ENCODE peak calls at places on chromosome 5, in six cellular contexts. One of them, this sample, is unnamed.

GRCh38 chr5:10227396-10227795 is 22.3 kb downstream of the ATPSCKMT start:
- DNase-seq in tibial artery: no peak
- DNase-seq in HepG2: no peak
- DNase-seq in PC-3: peak; percentile 44
- DNase-seq in A673: no peak
- DNase-seq in left ventricle myocardium inferior: no peak
- DNase-seq in this sample: peak; percentile 32

GRCh38 chr5:6476313-6476661 is 27.6 kb downstream of the UBE2QL1 start:
- DNase-seq in A673: no peak
- DNase-seq in tibial artery: no peak
- DNase-seq in PC-3: no peak
- DNase-seq in left ventricle myocardium inferior: no peak
- DNase-seq in HepG2: no peak
- DNase-seq in this sample: no peak

GRCh38 chr5:157167219-157167621 is 1.2 kb upstream of the GARIN3 start:
- DNase-seq in PC-3: no peak
- DNase-seq in tibial artery: no peak
- DNase-seq in A673: no peak
- DNase-seq in HepG2: no peak
- DNase-seq in left ventricle myocardium inferior: no peak
- DNase-seq in this sample: no peak

GRCh38 chr5:32707394-32707997 is 3.6 kb upstream of the NPR3 start:
- DNase-seq in tibial artery: no peak
- DNase-seq in A673: peak; percentile 60
- DNase-seq in left ventricle myocardium inferior: no peak
- DNase-seq in HepG2: peak; percentile 27
- DNase-seq in PC-3: peak; percentile 68
- DNase-seq in this sample: no peak

GRCh38 chr5:16660982-16661381 is 44.2 kb upstream of the RETREG1 start:
- DNase-seq in PC-3: no peak
- DNase-seq in HepG2: no peak
- DNase-seq in A673: no peak
- DNase-seq in left ventricle myocardium inferior: no peak
- DNase-seq in tibial artery: no peak
- DNase-seq in this sample: no peak

GRCh38 chr5:80904533-80905187 is 55.5 kb upstream of the RASGRF2 start:
- DNase-seq in A673: no peak
- DNase-seq in left ventricle myocardium inferior: no peak
- DNase-seq in tibial artery: peak; percentile 22
- DNase-seq in PC-3: no peak
- DNase-seq in HepG2: no peak
- DNase-seq in this sample: no peak

GRCh38 chr5:35229076-35230042 is 928 bp downstream of the PRLR start:
- DNase-seq in HepG2: peak; percentile 58
- DNase-seq in tibial artery: no peak
- DNase-seq in left ventricle myocardium inferior: no peak
- DNase-seq in A673: no peak
- DNase-seq in PC-3: peak; percentile 61
- DNase-seq in this sample: no peak

GRCh38 chr5:1497795-1498622 is 25.8 kb downstream of the LPCAT1 start:
- DNase-seq in HepG2: no peak
- DNase-seq in PC-3: no peak
- DNase-seq in A673: no peak
- DNase-seq in left ventricle myocardium inferior: peak; percentile 37
- DNase-seq in tibial artery: no peak
- DNase-seq in this sample: no peak

GRCh38 chr5:81517462-81517861 is 123.5 kb upstream of the ACOT12 start:
- DNase-seq in HepG2: no peak
- DNase-seq in tibial artery: no peak
- DNase-seq in PC-3: no peak
- DNase-seq in A673: no peak
- DNase-seq in left ventricle myocardium inferior: no peak
- DNase-seq in this sample: no peak

GRCh38 chr5:158754018-158754514 is 345.6 kb downstream of the EBF1 start:
- DNase-seq in PC-3: peak; percentile 78
- DNase-seq in left ventricle myocardium inferior: no peak
- DNase-seq in A673: no peak
- DNase-seq in HepG2: no peak
- DNase-seq in tibial artery: no peak
- DNase-seq in this sample: no peak

GRCh38 chr5:178094345-178094744 is 19.0 kb upstream of the N4BP3 start:
- DNase-seq in PC-3: no peak
- DNase-seq in HepG2: no peak
- DNase-seq in tibial artery: no peak
- DNase-seq in left ventricle myocardium inferior: no peak
- DNase-seq in A673: no peak
- DNase-seq in this sample: no peak

GRCh38 chr5:308672-309271 is 12.7 kb upstream of the AHRR start:
- DNase-seq in PC-3: peak; percentile 83
- DNase-seq in tibial artery: no peak
- DNase-seq in A673: peak; percentile 32
- DNase-seq in left ventricle myocardium inferior: no peak
- DNase-seq in HepG2: no peak
- DNase-seq in this sample: no peak

GRCh38 chr5:159616967-159617366 is 286.7 kb upstream of the IL12B start:
- DNase-seq in A673: no peak
- DNase-seq in tibial artery: no peak
- DNase-seq in left ventricle myocardium inferior: no peak
- DNase-seq in PC-3: peak; percentile 51
- DNase-seq in HepG2: no peak
- DNase-seq in this sample: no peak

GRCh38 chr5:65307088-65307487 is 174.6 kb downstream of the ADAMTS6 start:
- DNase-seq in left ventricle myocardium inferior: no peak
- DNase-seq in PC-3: no peak
- DNase-seq in tibial artery: no peak
- DNase-seq in A673: no peak
- DNase-seq in HepG2: no peak
- DNase-seq in this sample: no peak

GRCh38 chr5:133569347-133569746 is 43.0 kb downstream of the FSTL4 start:
- DNase-seq in A673: no peak
- DNase-seq in left ventricle myocardium inferior: no peak
- DNase-seq in tibial artery: no peak
- DNase-seq in HepG2: no peak
- DNase-seq in PC-3: peak; percentile 29
- DNase-seq in this sample: no peak

GRCh38 chr5:167442922-167443321 is 848.5 kb upstream of the WWC1 start:
- DNase-seq in A673: no peak
- DNase-seq in tibial artery: no peak
- DNase-seq in PC-3: no peak
- DNase-seq in left ventricle myocardium inferior: no peak
- DNase-seq in HepG2: no peak
- DNase-seq in this sample: no peak

GRCh38 chr5:30279237-30279636 is 914.2 kb upstream of the CDH6 start:
- DNase-seq in tibial artery: no peak
- DNase-seq in PC-3: peak; percentile 81
- DNase-seq in A673: no peak
- DNase-seq in left ventricle myocardium inferior: no peak
- DNase-seq in HepG2: no peak
- DNase-seq in this sample: no peak

GRCh38 chr5:1330847-1331831 is 13.8 kb downstream of the CLPTM1L start:
- DNase-seq in PC-3: no peak
- DNase-seq in left ventricle myocardium inferior: no peak
- DNase-seq in tibial artery: no peak
- DNase-seq in A673: no peak
- DNase-seq in HepG2: no peak
- DNase-seq in this sample: no peak

GRCh38 chr5:157976429-157976828 is 117.5 kb upstream of the CLINT1 start:
- DNase-seq in PC-3: peak; percentile 80
- DNase-seq in A673: no peak
- DNase-seq in HepG2: no peak
- DNase-seq in left ventricle myocardium inferior: no peak
- DNase-seq in tibial artery: no peak
- DNase-seq in this sample: no peak

GRCh38 chr5:15425802-15426201 is 74.2 kb upstream of the FBXL7 start:
- DNase-seq in tibial artery: no peak
- DNase-seq in HepG2: no peak
- DNase-seq in A673: no peak
- DNase-seq in PC-3: no peak
- DNase-seq in left ventricle myocardium inferior: no peak
- DNase-seq in this sample: no peak

GRCh38 chr5:32964246-32964645 is 253.1 kb downstream of the NPR3 start:
- DNase-seq in tibial artery: no peak
- DNase-seq in PC-3: no peak
- DNase-seq in HepG2: no peak
- DNase-seq in left ventricle myocardium inferior: no peak
- DNase-seq in A673: peak; percentile 45
- DNase-seq in this sample: no peak

GRCh38 chr5:85428426-85428934 is 1043.8 kb upstream of the EDIL3 start:
- DNase-seq in HepG2: no peak
- DNase-seq in tibial artery: no peak
- DNase-seq in left ventricle myocardium inferior: no peak
- DNase-seq in A673: no peak
- DNase-seq in PC-3: peak; percentile 55
- DNase-seq in this sample: no peak

GRCh38 chr5:124941051-124942049 is 194.9 kb upstream of the ZNF608 start:
- DNase-seq in left ventricle myocardium inferior: no peak
- DNase-seq in HepG2: no peak
- DNase-seq in PC-3: no peak
- DNase-seq in A673: no peak
- DNase-seq in tibial artery: no peak
- DNase-seq in this sample: no peak

GRCh38 chr5:167861134-167861930 is 430.1 kb upstream of the WWC1 start:
- DNase-seq in left ventricle myocardium inferior: no peak
- DNase-seq in A673: peak; percentile 42
- DNase-seq in PC-3: peak; percentile 34
- DNase-seq in tibial artery: no peak
- DNase-seq in HepG2: no peak
- DNase-seq in this sample: no peak

GRCh38 chr5:53358794-53359193 is 121.6 kb upstream of the FST start:
- DNase-seq in left ventricle myocardium inferior: no peak
- DNase-seq in A673: no peak
- DNase-seq in HepG2: peak; percentile 38
- DNase-seq in tibial artery: no peak
- DNase-seq in PC-3: no peak
- DNase-seq in this sample: no peak

GRCh38 chr5:10457682-10458574 is 16.2 kb downstream of the ROPN1L start:
- DNase-seq in A673: no peak
- DNase-seq in tibial artery: no peak
- DNase-seq in PC-3: peak; percentile 64
- DNase-seq in HepG2: no peak
- DNase-seq in left ventricle myocardium inferior: peak; percentile 34
- DNase-seq in this sample: no peak

GRCh38 chr5:66796306-66797292 is 200.4 kb downstream of the MAST4 start:
- DNase-seq in PC-3: peak; percentile 1
- DNase-seq in A673: peak; percentile 4
- DNase-seq in HepG2: no peak
- DNase-seq in left ventricle myocardium inferior: no peak
- DNase-seq in tibial artery: no peak
- DNase-seq in this sample: no peak

GRCh38 chr5:56481147-56481997 is 248.2 kb upstream of the ANKRD55 start:
- DNase-seq in HepG2: peak; percentile 35
- DNase-seq in tibial artery: peak; percentile 29
- DNase-seq in left ventricle myocardium inferior: peak; percentile 61
- DNase-seq in A673: no peak
- DNase-seq in PC-3: peak; percentile 1
- DNase-seq in this sample: no peak
- TF ChIP-seq CTCF in HepG2: peak; percentile 58
- TF ChIP-seq CTCF in tibial artery: peak; percentile 8
- TF ChIP-seq CTCF in left ventricle myocardium inferior: peak; percentile 46
- TF ChIP-seq CTCF in A673: peak; percentile 40
- TF ChIP-seq CTCF in PC-3: peak; percentile 32
- TF ChIP-seq CTCF in this sample: peak; percentile 62

GRCh38 chr5:59685131-59685530 is 208.4 kb downstream of the PDE4D start:
- DNase-seq in A673: no peak
- DNase-seq in left ventricle myocardium inferior: no peak
- DNase-seq in tibial artery: no peak
- DNase-seq in HepG2: no peak
- DNase-seq in PC-3: no peak
- DNase-seq in this sample: no peak

GRCh38 chr5:59682542-59682941 is 211.0 kb downstream of the PDE4D start:
- DNase-seq in tibial artery: no peak
- DNase-seq in left ventricle myocardium inferior: no peak
- DNase-seq in A673: no peak
- DNase-seq in PC-3: no peak
- DNase-seq in HepG2: no peak
- DNase-seq in this sample: no peak

GRCh38 chr5:59683311-59683710 is 210.2 kb downstream of the PDE4D start:
- DNase-seq in tibial artery: no peak
- DNase-seq in A673: no peak
- DNase-seq in PC-3: no peak
- DNase-seq in HepG2: no peak
- DNase-seq in left ventricle myocardium inferior: no peak
- DNase-seq in this sample: no peak

GRCh38 chr5:59684388-59685003 is 209.0 kb downstream of the PDE4D start:
- DNase-seq in A673: no peak
- DNase-seq in HepG2: no peak
- DNase-seq in tibial artery: no peak
- DNase-seq in left ventricle myocardium inferior: no peak
- DNase-seq in PC-3: no peak
- DNase-seq in this sample: no peak

GRCh38 chr5:59685806-59686205 is 207.7 kb downstream of the PDE4D start:
- DNase-seq in HepG2: no peak
- DNase-seq in tibial artery: no peak
- DNase-seq in left ventricle myocardium inferior: no peak
- DNase-seq in A673: no peak
- DNase-seq in PC-3: no peak
- DNase-seq in this sample: no peak
- TF ChIP-seq CTCF in HepG2: no peak
- TF ChIP-seq CTCF in tibial artery: no peak
- TF ChIP-seq CTCF in left ventricle myocardium inferior: no peak
- TF ChIP-seq CTCF in A673: no peak
- TF ChIP-seq CTCF in PC-3: no peak
- TF ChIP-seq CTCF in this sample: no peak

GRCh38 chr5:155772009-155772662 is 554.8 kb upstream of the SGCD start:
- DNase-seq in left ventricle myocardium inferior: no peak
- DNase-seq in PC-3: no peak
- DNase-seq in A673: no peak
- DNase-seq in tibial artery: no peak
- DNase-seq in HepG2: no peak
- DNase-seq in this sample: no peak
- TF ChIP-seq CTCF in left ventricle myocardium inferior: no peak
- TF ChIP-seq CTCF in PC-3: no peak
- TF ChIP-seq CTCF in A673: no peak
- TF ChIP-seq CTCF in tibial artery: no peak
- TF ChIP-seq CTCF in HepG2: no peak
- TF ChIP-seq CTCF in this sample: no peak

GRCh38 chr5:71732011-71732410 is 12.9 kb downstream of the CARTPT start:
- DNase-seq in left ventricle myocardium inferior: no peak
- DNase-seq in tibial artery: no peak
- DNase-seq in HepG2: no peak
- DNase-seq in PC-3: no peak
- DNase-seq in A673: no peak
- DNase-seq in this sample: no peak

GRCh38 chr5:71737931-71738539 is 19.0 kb downstream of the CARTPT start:
- DNase-seq in left ventricle myocardium inferior: no peak
- DNase-seq in tibial artery: no peak
- DNase-seq in PC-3: no peak
- DNase-seq in A673: no peak
- DNase-seq in HepG2: no peak
- DNase-seq in this sample: no peak

GRCh38 chr5:71738962-71739361 is 19.9 kb downstream of the CARTPT start:
- DNase-seq in PC-3: no peak
- DNase-seq in left ventricle myocardium inferior: no peak
- DNase-seq in HepG2: no peak
- DNase-seq in A673: no peak
- DNase-seq in tibial artery: no peak
- DNase-seq in this sample: no peak

GRCh38 chr5:71731015-71731414 is 11.9 kb downstream of the CARTPT start:
- DNase-seq in HepG2: no peak
- DNase-seq in tibial artery: no peak
- DNase-seq in PC-3: no peak
- DNase-seq in A673: no peak
- DNase-seq in left ventricle myocardium inferior: no peak
- DNase-seq in this sample: no peak

GRCh38 chr5:71734141-71734540 is 15.1 kb downstream of the CARTPT start:
- DNase-seq in tibial artery: no peak
- DNase-seq in A673: no peak
- DNase-seq in left ventricle myocardium inferior: no peak
- DNase-seq in PC-3: no peak
- DNase-seq in HepG2: no peak
- DNase-seq in this sample: no peak
- TF ChIP-seq CTCF in tibial artery: no peak
- TF ChIP-seq CTCF in A673: no peak
- TF ChIP-seq CTCF in left ventricle myocardium inferior: no peak
- TF ChIP-seq CTCF in PC-3: no peak
- TF ChIP-seq CTCF in HepG2: no peak
- TF ChIP-seq CTCF in this sample: no peak

This sample was measured in osteocyte.